ENCODE peak calls at places on chromosomes 4 and X, in five cellular contexts. O is activated CD8-positive, alpha-beta memory T cell treated with anti-CD3 and anti-CD28 coated beads for 4 hours; E is GM03348; U is right atrium auricular region; B is fibroblast of lung. L is an unnamed sample.

GRCh38 chr4:184648220-184649025 is 824 bp downstream of the CASP3 start:
- DNase-seq in U (peak), O (peak), B (peak), E (peak), L (peak)

GRCh38 chr4:70511365-70511764 is 7.0 kb upstream of the AMTN start:
- DNase-seq in O (no peak), B (no peak), E (no peak), U (no peak), L (no peak)

GRCh38 chr4:25129926-25130325 is 30.3 kb downstream of the SEPSECS start:
- DNase-seq in B (peak), E (no peak), U (no peak), O (no peak), L (no peak)

GRCh38 chr4:44479731-44480130 is 31.1 kb upstream of the KCTD8 start:
- DNase-seq in U (no peak), O (no peak), B (no peak), E (no peak), L (no peak)

GRCh38 chrX:46953597-46953996 is 41.4 kb downstream of the JADE3 start:
- DNase-seq in O (no peak), E (no peak), B (no peak), U (no peak), L (no peak)

GRCh38 chr4:53804719-53805118 is 213.4 kb upstream of the LNX1 start:
- DNase-seq in B (no peak), E (peak), U (no peak), O (no peak), L (no peak)

GRCh38 chr4:7045961-7046921 is 3.1 kb downstream of the TADA2B start:
- DNase-seq in E (peak), U (no peak), B (no peak), O (no peak), L (no peak)

GRCh38 chr4:80608285-80608980 is 272.9 kb downstream of the CFAP299 start:
- DNase-seq in B (peak), E (peak), U (no peak), O (no peak), L (no peak)

GRCh38 chrX:153245288-153245731 is 66.2 kb downstream of the MAGEA1 start:
- DNase-seq in B (no peak), O (no peak), U (no peak), E (no peak), L (no peak)

GRCh38 chrX:154750301-154751120 is at the start of gene GAB3:
- DNase-seq in E (peak), O (no peak), U (no peak), B (no peak), L (peak)

GRCh38 chr4:185424905-185425599 is 712 bp downstream of the UFSP2 start:
- DNase-seq in U (no peak), O (no peak), E (peak), B (no peak), L (no peak)

GRCh38 chrX:13638826-13639225 is 14.1 kb upstream of the TCEANC start:
- DNase-seq in B (no peak), E (no peak), O (no peak), U (no peak), L (no peak)

GRCh38 chrX:2311483-2311882 is 189.3 kb downstream of the DHRSX start:
- DNase-seq in O (no peak), E (no peak), B (peak), U (no peak), L (no peak)

GRCh38 chrX:24658421-24658820 is 11.3 kb upstream of the PCYT1B start:
- DNase-seq in O (no peak), E (no peak), B (no peak), U (no peak), L (no peak)

GRCh38 chr4:59671037-59671436 is 1529.1 kb upstream of the ADGRL3 start:
- DNase-seq in U (no peak), E (no peak), O (no peak), B (no peak), L (no peak)

GRCh38 chrX:119693032-119693995 is at the start of gene SEPTIN6:
- DNase-seq in U (no peak), E (peak), O (peak), B (peak), L (peak)

GRCh38 chr4:185011408-185011807 is 6.9 kb upstream of the HELT start:
- DNase-seq in O (no peak), E (no peak), B (no peak), U (no peak), L (no peak)